ENCODE peak calls at places on chromosome 22, in eight cellular contexts. S is left lung; R is A549; N is cardiac muscle cell; X is ascending aorta; M is foreskin keratinocyte; E is CD4-positive, CD25-positive, alpha-beta regulatory T cell; H is right atrium auricular region. W is an unnamed sample. For H3K4me1, the result is how much of the 10 kb centered on the place peaks cover.

GRCh38 chr22:27709919-27710452 is 91.6 kb downstream of the MN1 start:
- DNase-seq in S (no peak), R (no peak), N (no peak), X (no peak), M (no peak), E (no peak), H (no peak), W (no peak)

GRCh38 chr22:27310966-27311665 is 490.4 kb downstream of the MN1 start:
- DNase-seq in S (no peak), R (no peak), N (no peak), X (no peak), M (no peak), E (no peak), H (no peak), W (no peak)

GRCh38 chr22:23305922-23306374 is 125.6 kb downstream of the BCR start:
- DNase-seq in S (no peak), R (no peak), N (peak), X (peak), M (no peak), E (no peak), H (peak), W (peak)

GRCh38 chr22:23183107-23183698 is 2.9 kb downstream of the BCR start:
- DNase-seq in S (peak), R (no peak), N (peak), X (peak), M (no peak), E (no peak), H (peak), W (no peak)

GRCh38 chr22:22830193-22830592 is 57.4 kb upstream of the IGLL5 start:
- DNase-seq in S (no peak), R (no peak), N (no peak), X (no peak), M (no peak), E (no peak), H (no peak), W (no peak)

GRCh38 chr22:23500508-23501208 is 79.4 kb downstream of the IGLL1 start:
- DNase-seq in S (no peak), R (no peak), N (no peak), X (no peak), M (peak), E (no peak), H (no peak), W (no peak)

GRCh38 chr22:29115682-29116313 is 43.0 kb downstream of the KREMEN1 start:
- DNase-seq in S (no peak), R (no peak), N (peak), X (no peak), M (no peak), E (no peak), H (no peak), W (no peak)

GRCh38 chr22:35589071-35589735 is 27.9 kb downstream of the MB start:
- DNase-seq in S (peak), R (peak), N (peak), X (no peak), M (peak), E (no peak), H (peak), W (peak)

GRCh38 chr22:22463855-22464540 is 44.5 kb downstream of the ZNF280B start:
- DNase-seq in S (no peak), R (peak), N (peak), X (no peak), M (no peak), E (peak), H (no peak), W (peak)

GRCh38 chr22:17258015-17258827 is 39.0 kb upstream of the ADA2 start:
- DNase-seq in S (peak), R (no peak), N (peak), X (no peak), M (peak), E (peak), H (no peak), W (no peak)

GRCh38 chr22:39392341-39392948 is 7.1 kb upstream of the TAB1 start:
- DNase-seq in S (no peak), R (no peak), N (peak), X (no peak), M (no peak), E (no peak), H (no peak), W (no peak)

GRCh38 chr22:17140826-17141771 is 18.0 kb downstream of the HDHD5 start:
- DNase-seq in S (no peak), R (no peak), N (no peak), X (no peak), M (no peak), E (no peak), H (no peak), W (no peak)

GRCh38 chr22:27152883-27153282 is 495.5 kb downstream of the MIAT start:
- DNase-seq in S (no peak), R (no peak), N (no peak), X (no peak), M (no peak), E (no peak), H (no peak), W (no peak)

GRCh38 chr22:25484498-25484897 is 80.0 kb upstream of the GRK3 start:
- DNase-seq in S (no peak), R (no peak), N (no peak), X (no peak), M (no peak), E (no peak), H (no peak), W (no peak)

GRCh38 chr22:23222033-23222840 is 41.9 kb downstream of the BCR start:
- DNase-seq in S (no peak), R (no peak), N (no peak), X (no peak), M (no peak), E (no peak), H (no peak), W (no peak)

GRCh38 chr22:29209624-29209929 is 3.9 kb downstream of the EMID1 start:
- DNase-seq in S (no peak), R (no peak), N (no peak), X (no peak), M (no peak), E (no peak), H (no peak), W (no peak)

GRCh38 chr22:17047656-17048055 is 37.1 kb upstream of the IL17RA start:
- DNase-seq in S (no peak), R (no peak), N (no peak), X (no peak), M (no peak), E (no peak), H (no peak), W (no peak)

GRCh38 chr22:28172948-28173360 is 253.9 kb upstream of the PITPNB start:
- DNase-seq in S (no peak), R (no peak), N (no peak), X (no peak), M (peak), E (no peak), H (no peak), W (no peak)

GRCh38 chr22:18085188-18085587 is 7.4 kb downstream of the PEX26 start:
- DNase-seq in S (no peak), R (peak), N (no peak), X (no peak), M (no peak), E (no peak), H (no peak), W (no peak)

GRCh38 chr22:25777870-25778269 is 35.9 kb downstream of the MYO18B start:
- DNase-seq in S (no peak), R (peak), N (peak), X (no peak), M (no peak), E (no peak), H (no peak), W (no peak)

GRCh38 chr22:39622881-39623367 is 52.4 kb downstream of the CACNA1I start:
- DNase-seq in S (peak), R (peak), N (peak), X (no peak), M (no peak), E (peak), H (no peak), W (peak)

GRCh38 chr22:26448334-26448733 is 19.3 kb downstream of the ASPHD2 start:
- DNase-seq in S (no peak), R (no peak), N (no peak), X (peak), M (no peak), E (no peak), H (no peak), W (no peak)

GRCh38 chr22:47811971-47812370 is 1049.5 kb downstream of the TBC1D22A start:
- DNase-seq in S (no peak), R (no peak), N (no peak), X (no peak), M (no peak), E (no peak), H (peak), W (no peak)
- H3K27ac ChIP-seq in S (no peak), R (no peak), N (no peak), X (no peak), M (no peak), E (no peak), H (no peak), W (no peak)

GRCh38 chr22:20140521-20140964 is 8.9 kb downstream of the ZDHHC8 start:
- DNase-seq in S (no peak), R (no peak), N (no peak), X (no peak), M (no peak), E (no peak), H (no peak), W (no peak)
- H3K4me1 ChIP-seq in S (under half), R (under half), N (under half), X (under half), M (under half), E (under half), H (under half), W (under half)

GRCh38 chr22:20138417-20138738 is 6.8 kb downstream of the ZDHHC8 start:
- DNase-seq in S (no peak), R (no peak), N (no peak), X (no peak), M (no peak), E (no peak), H (no peak), W (no peak)

GRCh38 chr22:20138868-20139267 is 7.3 kb downstream of the ZDHHC8 start:
- DNase-seq in S (no peak), R (no peak), N (no peak), X (no peak), M (no peak), E (no peak), H (no peak), W (no peak)

GRCh38 chr22:20137671-20138416 is 6.2 kb downstream of the ZDHHC8 start:
- DNase-seq in S (no peak), R (no peak), N (no peak), X (no peak), M (no peak), E (no peak), H (no peak), W (no peak)

GRCh38 chr22:20140107-20140445 is 8.5 kb downstream of the ZDHHC8 start:
- DNase-seq in S (no peak), R (no peak), N (no peak), X (no peak), M (no peak), E (no peak), H (no peak), W (no peak)

GRCh38 chr22:20139391-20140106 is 7.9 kb downstream of the ZDHHC8 start:
- DNase-seq in S (no peak), R (no peak), N (no peak), X (no peak), M (no peak), E (no peak), H (no peak), W (no peak)
- H3K27ac ChIP-seq in S (no peak), R (no peak), N (no peak), X (no peak), M (no peak), E (no peak), H (peak), W (no peak)

GRCh38 chr22:30308096-30308495 is 18.6 kb downstream of the TBC1D10A start:
- DNase-seq in S (no peak), R (no peak), N (no peak), X (no peak), M (no peak), E (no peak), H (no peak), W (no peak)

GRCh38 chr22:30308518-30309230 is 18.1 kb downstream of the TBC1D10A start:
- DNase-seq in S (no peak), R (no peak), N (no peak), X (no peak), M (no peak), E (no peak), H (no peak), W (no peak)

GRCh38 chr22:30305906-30306628 is 16.8 kb upstream of the CASTOR1 start:
- DNase-seq in S (no peak), R (no peak), N (no peak), X (no peak), M (no peak), E (no peak), H (no peak), W (no peak)

GRCh38 chr22:30306629-30307016 is 17.3 kb upstream of the CASTOR1 start:
- DNase-seq in S (no peak), R (no peak), N (no peak), X (no peak), M (no peak), E (no peak), H (no peak), W (no peak)

DNA sequence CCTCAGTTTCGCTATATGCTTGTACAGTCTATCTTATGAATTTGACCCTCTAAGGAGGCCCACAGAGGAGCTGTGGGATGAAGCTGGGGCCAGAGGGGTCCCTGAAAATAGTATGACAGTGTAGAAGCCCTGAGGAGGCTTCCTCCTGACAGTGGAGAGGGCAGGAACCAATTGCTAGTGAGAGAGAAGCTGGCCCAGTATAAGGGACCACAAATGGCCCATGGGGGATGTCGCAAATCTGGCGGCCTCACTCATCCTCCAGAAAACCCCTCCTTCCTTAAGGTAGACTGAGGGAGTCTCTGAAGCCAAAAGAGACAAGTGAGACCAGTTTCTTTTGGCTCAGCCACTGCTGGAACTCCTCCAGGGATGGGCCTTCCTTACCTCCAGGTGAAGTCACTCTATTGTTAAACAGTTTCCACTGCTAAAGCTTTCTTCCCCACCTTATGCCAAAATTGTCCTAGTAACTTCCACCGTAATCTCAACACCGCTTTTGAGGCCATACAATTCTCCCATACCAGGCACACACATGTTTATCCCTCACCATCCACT is 17.8 kb upstream of the CASTOR1 start:
- DNase-seq in S (no peak), R (no peak), N (no peak), X (no peak), M (no peak), E (no peak), H (no peak), W (no peak)
- H3K4me1 ChIP-seq in S (half or more), R (under half), N (under half), X (half or more), M (under half), E (half or more), H (under half), W (under half)

GRCh38 chr22:19848298-19849224 is 6.1 kb downstream of the GNB1L start:
- DNase-seq in S (peak), R (peak), N (no peak), X (no peak), M (no peak), E (no peak), H (peak), W (no peak)
- H3K27ac ChIP-seq in S (peak), R (peak), N (no peak), X (no peak), M (no peak), E (no peak), H (no peak), W (no peak)

DNA sequence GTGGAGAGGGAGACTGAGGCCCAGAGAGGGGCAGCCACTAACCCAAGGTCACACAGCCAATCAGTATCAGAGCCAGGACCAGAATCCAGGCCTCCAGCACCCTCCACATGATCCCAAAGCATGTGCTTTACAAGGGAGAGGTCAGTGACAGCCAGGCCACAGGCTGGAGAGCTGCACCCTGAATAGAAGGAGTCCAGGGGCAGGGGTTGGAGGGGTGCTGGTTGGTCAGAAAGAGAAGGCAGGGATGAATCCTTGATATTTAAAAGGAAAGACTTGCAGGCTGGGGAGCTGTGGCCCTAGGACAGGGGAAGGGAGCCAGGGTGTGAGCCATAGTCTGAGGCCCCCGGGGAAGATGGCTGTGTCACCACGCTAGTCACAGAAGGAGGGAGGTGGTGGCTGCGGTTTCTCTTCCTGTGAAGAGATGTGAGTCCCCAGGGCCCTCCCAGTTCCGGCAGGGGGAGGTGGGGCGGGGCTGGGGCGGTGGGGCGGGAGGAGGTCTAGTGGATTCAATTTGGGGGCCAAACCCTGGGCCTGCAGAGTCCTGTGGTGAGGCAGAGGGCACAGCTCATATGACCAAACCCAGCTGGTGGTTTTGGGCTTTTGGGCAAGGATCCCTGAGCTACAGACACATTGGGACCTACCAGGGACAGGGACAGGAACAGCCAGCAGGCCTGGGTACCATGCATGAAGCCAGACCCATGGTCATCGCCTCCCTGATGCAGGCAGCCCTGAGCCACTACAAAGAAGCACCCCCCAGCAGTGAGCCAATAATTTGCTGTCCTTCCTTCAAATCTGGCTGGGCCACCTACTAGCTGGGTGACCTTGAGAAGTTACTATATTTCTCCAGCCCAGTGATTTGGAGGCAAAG is 14.0 kb downstream of the RAC2 start:
- DNase-seq in S (peak), R (no peak), N (peak), X (peak), M (no peak), E (peak), H (no peak), W (peak)
- H3K4me1 ChIP-seq in S (under half), R (under half), N (under half), X (under half), M (under half), E (half or more), H (under half), W (under half)

GRCh38 chr22:32618461-32619140 is 144.0 kb downstream of the FBXO7 start:
- DNase-seq in S (no peak), R (no peak), N (peak), X (peak), M (no peak), E (no peak), H (no peak), W (no peak)
- H3K27ac ChIP-seq in S (peak), R (no peak), N (no peak), X (peak), M (no peak), E (no peak), H (peak), W (no peak)

GRCh38 chr22:46738642-46738960 is 549 bp upstream of the CERK start:
- DNase-seq in S (no peak), R (no peak), N (no peak), X (no peak), M (no peak), E (no peak), H (no peak), W (no peak)
- H3K4me1 ChIP-seq in S (under half), R (under half), N (under half), X (under half), M (under half), E (under half), H (under half), W (under half)

GRCh38 chr22:44620129-44620840 is 81.7 kb upstream of the PRR5 start:
- DNase-seq in S (peak), R (peak), N (peak), X (peak), M (no peak), E (peak), H (peak), W (no peak)
- H3K27ac ChIP-seq in S (no peak), R (no peak), N (no peak), X (no peak), M (no peak), E (peak), H (no peak), W (no peak)

GRCh38 chr22:32843300-32843699 is 41.8 kb downstream of the TIMP3 start:
- DNase-seq in S (no peak), R (no peak), N (no peak), X (no peak), M (no peak), E (no peak), H (no peak), W (no peak)
- H3K4me1 ChIP-seq in S (under half), R (under half), N (under half), X (under half), M (under half), E (under half), H (under half), W (under half)